ENCODE peak calls at places on chromosomes 4 and X, in eight cellular contexts. One of them, this sample, is unnamed.

GRCh38 chrX:153460826-153461225 is 9.6 kb downstream of the HAUS7 start:
- DNase-seq in left lung: no peak
- DNase-seq in activated gamma-delta T cell treated with Interleukin-2 at 50 U/mL for 16 hours: peak; percentile 39
- DNase-seq in ovary: peak; percentile 65
- DNase-seq in NCI-H146: peak; percentile 34
- DNase-seq in kidney tubule cell: peak; percentile 39
- DNase-seq in KBM-7: peak; percentile 54
- DNase-seq in RPMI8226: peak; percentile 58
- DNase-seq in this sample: no peak

GRCh38 chrX:151476597-151476996 is 79.6 kb downstream of the VMA21 start:
- DNase-seq in RPMI8226: no peak
- DNase-seq in activated gamma-delta T cell treated with Interleukin-2 at 50 U/mL for 16 hours: no peak
- DNase-seq in NCI-H146: no peak
- DNase-seq in kidney tubule cell: no peak
- DNase-seq in ovary: no peak
- DNase-seq in KBM-7: no peak
- DNase-seq in left lung: no peak
- DNase-seq in this sample: peak; percentile 33

GRCh38 chr4:120694973-120695372 is 227.6 kb downstream of the PRDM5 start:
- DNase-seq in left lung: no peak
- DNase-seq in activated gamma-delta T cell treated with Interleukin-2 at 50 U/mL for 16 hours: no peak
- DNase-seq in KBM-7: no peak
- DNase-seq in NCI-H146: no peak
- DNase-seq in RPMI8226: peak; percentile 5
- DNase-seq in kidney tubule cell: peak; percentile 85
- DNase-seq in ovary: no peak
- DNase-seq in this sample: no peak

GRCh38 chr4:158835456-158836369 is 66.9 kb downstream of the FNIP2 start:
- DNase-seq in left lung: no peak
- DNase-seq in ovary: no peak
- DNase-seq in NCI-H146: peak; percentile 21
- DNase-seq in kidney tubule cell: no peak
- DNase-seq in activated gamma-delta T cell treated with Interleukin-2 at 50 U/mL for 16 hours: no peak
- DNase-seq in RPMI8226: no peak
- DNase-seq in KBM-7: no peak
- DNase-seq in this sample: no peak

GRCh38 chr4:70703695-70704332 is 15.5 kb downstream of the UTP3 start:
- DNase-seq in left lung: no peak
- DNase-seq in NCI-H146: peak; percentile 88
- DNase-seq in RPMI8226: no peak
- DNase-seq in ovary: no peak
- DNase-seq in KBM-7: peak; percentile 28
- DNase-seq in kidney tubule cell: peak; percentile 79
- DNase-seq in activated gamma-delta T cell treated with Interleukin-2 at 50 U/mL for 16 hours: no peak
- DNase-seq in this sample: no peak

GRCh38 chr4:149961876-149962597 is 116.2 kb upstream of the DCLK2 start:
- DNase-seq in NCI-H146: no peak
- DNase-seq in ovary: no peak
- DNase-seq in kidney tubule cell: peak; percentile 41
- DNase-seq in RPMI8226: no peak
- DNase-seq in activated gamma-delta T cell treated with Interleukin-2 at 50 U/mL for 16 hours: no peak
- DNase-seq in KBM-7: no peak
- DNase-seq in left lung: no peak
- DNase-seq in this sample: no peak

GRCh38 chr4:56086073-56086521 is 137.4 kb downstream of the CEP135 start:
- DNase-seq in kidney tubule cell: no peak
- DNase-seq in left lung: no peak
- DNase-seq in NCI-H146: peak; percentile 43
- DNase-seq in ovary: no peak
- DNase-seq in activated gamma-delta T cell treated with Interleukin-2 at 50 U/mL for 16 hours: no peak
- DNase-seq in KBM-7: peak; percentile 54
- DNase-seq in RPMI8226: no peak
- DNase-seq in this sample: peak; percentile 20

GRCh38 chrX:19332983-19333382 is 10.7 kb upstream of the PDHA1 start:
- DNase-seq in kidney tubule cell: no peak
- DNase-seq in activated gamma-delta T cell treated with Interleukin-2 at 50 U/mL for 16 hours: no peak
- DNase-seq in KBM-7: no peak
- DNase-seq in RPMI8226: no peak
- DNase-seq in ovary: peak; percentile 53
- DNase-seq in NCI-H146: peak; percentile 7
- DNase-seq in left lung: no peak
- DNase-seq in this sample: peak; percentile 7

GRCh38 chr4:3361406-3361805 is 68.6 kb downstream of the RGS12 start:
- DNase-seq in RPMI8226: no peak
- DNase-seq in KBM-7: no peak
- DNase-seq in activated gamma-delta T cell treated with Interleukin-2 at 50 U/mL for 16 hours: no peak
- DNase-seq in NCI-H146: no peak
- DNase-seq in kidney tubule cell: no peak
- DNase-seq in left lung: no peak
- DNase-seq in ovary: no peak
- DNase-seq in this sample: no peak

GRCh38 chr4:188221090-188221489 is 81.8 kb downstream of the TRIML1 start:
- DNase-seq in KBM-7: no peak
- DNase-seq in kidney tubule cell: no peak
- DNase-seq in RPMI8226: peak; percentile 13
- DNase-seq in left lung: no peak
- DNase-seq in activated gamma-delta T cell treated with Interleukin-2 at 50 U/mL for 16 hours: no peak
- DNase-seq in ovary: no peak
- DNase-seq in NCI-H146: no peak
- DNase-seq in this sample: no peak

GRCh38 chr4:14178421-14178820 is 550.9 kb upstream of the BOD1L1 start:
- DNase-seq in NCI-H146: no peak
- DNase-seq in left lung: no peak
- DNase-seq in RPMI8226: no peak
- DNase-seq in activated gamma-delta T cell treated with Interleukin-2 at 50 U/mL for 16 hours: no peak
- DNase-seq in ovary: no peak
- DNase-seq in kidney tubule cell: peak; percentile 83
- DNase-seq in KBM-7: peak; percentile 36
- DNase-seq in this sample: no peak

GRCh38 chr4:154425514-154425913 is 66.1 kb downstream of the DCHS2 start:
- DNase-seq in ovary: no peak
- DNase-seq in left lung: no peak
- DNase-seq in NCI-H146: no peak
- DNase-seq in RPMI8226: no peak
- DNase-seq in kidney tubule cell: no peak
- DNase-seq in activated gamma-delta T cell treated with Interleukin-2 at 50 U/mL for 16 hours: no peak
- DNase-seq in KBM-7: no peak
- DNase-seq in this sample: no peak

GRCh38 chr4:71501992-71502391 is 163.2 kb downstream of the SLC4A4 start:
- DNase-seq in KBM-7: no peak
- DNase-seq in RPMI8226: no peak
- DNase-seq in left lung: no peak
- DNase-seq in kidney tubule cell: no peak
- DNase-seq in ovary: no peak
- DNase-seq in NCI-H146: no peak
- DNase-seq in activated gamma-delta T cell treated with Interleukin-2 at 50 U/mL for 16 hours: no peak
- DNase-seq in this sample: no peak

GRCh38 chrX:18810416-18810815 is 103.0 kb downstream of the PPEF1 start:
- DNase-seq in RPMI8226: no peak
- DNase-seq in ovary: no peak
- DNase-seq in kidney tubule cell: no peak
- DNase-seq in KBM-7: no peak
- DNase-seq in left lung: no peak
- DNase-seq in NCI-H146: no peak
- DNase-seq in activated gamma-delta T cell treated with Interleukin-2 at 50 U/mL for 16 hours: no peak
- DNase-seq in this sample: no peak

GRCh38 chrX:154544885-154545284 is 1.8 kb downstream of the G6PD start:
- DNase-seq in activated gamma-delta T cell treated with Interleukin-2 at 50 U/mL for 16 hours: no peak
- DNase-seq in ovary: no peak
- DNase-seq in KBM-7: no peak
- DNase-seq in NCI-H146: no peak
- DNase-seq in RPMI8226: no peak
- DNase-seq in left lung: no peak
- DNase-seq in kidney tubule cell: no peak
- DNase-seq in this sample: no peak